ENCODE peak calls at places on chromosomes 1 and 21, in four cellular contexts. R, L, K and A are unnamed samples.

GRCh38 chr1:204716687-204717086 is 31.1 kb upstream of the LRRN2 start:
- DNase-seq in R (no peak), L (peak; percentile 10), K (no peak), A (no peak)

GRCh38 chr1:204920967-204921366 is 50.3 kb downstream of the NFASC start:
- DNase-seq in R (no peak), L (no peak), K (no peak), A (no peak)

GRCh38 chr21:16179732-16180131 is 449.9 kb downstream of the USP25 start:
- DNase-seq in R (no peak), L (no peak), K (no peak), A (no peak)

GRCh38 chr1:43935711-43936427 is 2.3 kb downstream of the ARTN start:
- DNase-seq in R (no peak), L (peak; percentile 69), K (no peak), A (no peak)

GRCh38 chr1:246219508-246220030 is 287.5 kb downstream of the SMYD3 start:
- DNase-seq in R (no peak), L (no peak), K (no peak), A (peak; percentile 44)

GRCh38 chr1:101977266-101977665 is 19.5 kb downstream of the OLFM3 start:
- DNase-seq in R (no peak), L (no peak), K (no peak), A (no peak)

GRCh38 chr1:9894115-9894514 is 16.0 kb downstream of the CTNNBIP1 start:
- DNase-seq in R (no peak), L (no peak), K (no peak), A (no peak)

GRCh38 chr1:189211742-189212141 is 1265.9 kb downstream of the BRINP3 start:
- DNase-seq in R (no peak), L (no peak), K (no peak), A (no peak)

GRCh38 chr1:23168079-23168461 is 586 bp downstream of the LUZP1 start:
- DNase-seq in R (no peak), L (no peak), K (no peak), A (no peak)

GRCh38 chr1:227959325-227959860 is 11.7 kb upstream of the WNT9A start:
- DNase-seq in R (no peak), L (no peak), K (no peak), A (no peak)

GRCh38 chr1:155127105-155127671 is 488 bp upstream of the EFNA1 start:
- DNase-seq in R (no peak), L (peak; percentile 63), K (no peak), A (no peak)

GRCh38 chr21:34635307-34635706 is 20.4 kb upstream of the RCAN1 start:
- DNase-seq in R (no peak), L (peak; percentile 77), K (no peak), A (no peak)

GRCh38 chr1:1032428-1032827 is 12.5 kb downstream of the AGRN start:
- DNase-seq in R (no peak), L (no peak), K (no peak), A (no peak)

GRCh38 chr1:28199328-28200233 is 23.1 kb upstream of the PTAFR start:
- DNase-seq in R (no peak), L (no peak), K (peak; percentile 99), A (no peak)

GRCh38 chr1:179867493-179868330 is 9.9 kb downstream of the TOR1AIP2 start:
- DNase-seq in R (no peak), L (peak; percentile 68), K (no peak), A (no peak)
- TF ChIP-seq ZNF274 in R (no peak), L (no peak), K (no peak), A (no peak)

DNA sequence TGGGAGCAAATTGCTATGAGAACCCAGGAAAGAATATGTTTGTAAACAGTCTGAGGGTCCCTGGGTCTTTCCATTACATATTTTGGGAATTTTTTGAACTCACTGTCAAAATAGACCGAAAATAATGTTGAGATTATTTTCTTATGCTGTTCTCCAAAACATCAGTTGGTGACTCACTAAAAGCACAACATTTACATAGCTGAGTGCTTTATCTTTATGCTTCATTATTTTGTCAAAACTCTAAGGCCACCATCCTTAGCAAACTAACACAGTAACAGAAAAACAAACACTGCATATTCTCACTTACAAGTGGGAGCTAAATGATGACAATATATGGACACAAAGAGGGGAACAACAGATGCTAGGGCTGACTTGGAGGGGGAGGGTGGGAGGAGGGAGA is 459.3 kb downstream of the ADGRL2 start:
- DNase-seq in R (no peak), L (no peak), K (no peak), A (no peak)
- TF ChIP-seq YY1 in R (no peak), L (no peak), K (no peak), A (no peak)

DNA sequence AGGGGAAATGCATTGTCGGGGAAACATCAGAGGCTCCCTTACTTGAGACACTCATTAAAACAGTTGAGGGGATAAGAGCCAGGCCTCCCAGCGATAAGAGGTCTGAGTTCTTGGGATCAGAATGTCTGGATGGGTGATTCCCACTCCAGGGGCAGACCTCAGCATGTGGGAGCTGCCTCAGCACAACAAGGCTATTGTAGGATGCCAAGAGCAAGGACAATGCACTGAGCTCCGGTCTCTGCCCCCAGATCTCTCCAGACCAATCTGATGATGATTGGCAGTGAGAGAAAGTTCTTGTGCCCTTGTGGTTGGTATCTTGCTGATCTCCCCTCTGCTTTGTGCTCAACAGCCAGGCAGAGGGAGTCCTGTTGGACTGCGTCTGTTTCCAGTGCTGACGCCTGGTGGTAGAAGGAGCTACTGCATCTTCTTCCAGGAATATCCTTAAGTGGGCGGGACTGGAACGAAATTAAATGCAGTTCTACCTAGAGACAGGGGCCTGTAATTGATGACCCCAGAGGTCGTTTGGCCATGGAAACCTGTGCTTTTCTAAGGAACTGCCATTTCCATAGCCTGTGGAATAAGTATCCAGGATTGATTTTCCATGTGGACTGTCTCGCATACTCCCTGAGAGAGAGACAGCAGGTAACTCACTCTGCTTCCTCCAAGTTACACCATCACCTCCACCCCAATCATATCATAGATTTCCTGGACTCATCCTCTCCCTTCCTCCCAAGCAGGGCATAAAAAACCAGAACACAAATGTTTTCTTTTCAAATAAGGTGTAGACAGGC is 6.7 kb upstream of the ACKR1 start:
- DNase-seq in R (peak; percentile 57), L (peak; percentile 89), K (no peak), A (peak; percentile 88)
- TF ChIP-seq ZNF274 in R (no peak), L (no peak), K (no peak), A (no peak)

DNA sequence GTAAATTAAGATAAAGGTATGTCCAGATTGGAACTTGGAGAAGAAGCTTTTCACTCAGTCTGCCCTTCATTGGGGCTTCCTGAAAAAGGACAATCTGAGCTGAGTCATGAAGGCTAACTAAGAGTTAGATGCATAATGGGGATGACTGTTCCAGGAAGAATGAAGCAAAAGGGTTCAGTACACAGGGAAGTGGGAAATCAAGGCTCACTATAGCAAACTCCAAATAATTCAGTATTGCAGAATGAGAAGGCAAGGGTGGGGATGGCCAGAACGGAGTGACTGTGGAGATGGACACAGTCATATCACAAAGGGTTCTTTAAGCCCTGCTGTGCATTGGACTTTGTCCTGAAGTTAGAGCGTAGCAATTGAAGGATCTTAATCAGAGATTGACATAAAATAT is 158.3 kb downstream of the FGGY start:
- DNase-seq in R (no peak), L (no peak), K (no peak), A (no peak)
- TF ChIP-seq YY1 in R (no peak), L (no peak), K (no peak), A (no peak)

GRCh38 chr1:65209005-65209885 is 61.2 kb downstream of the AK4 start:
- DNase-seq in R (peak; percentile 31), L (peak; percentile 42), K (no peak), A (peak; percentile 13)
- TF ChIP-seq ZNF274 in R (no peak), L (no peak), K (no peak), A (no peak)

GRCh38 chr1:25890249-25891034 is 14.9 kb upstream of the PAQR7 start:
- DNase-seq in R (peak; percentile 96), L (no peak), K (no peak), A (no peak)

GRCh38 chr1:25895365-25895990 is 10.7 kb downstream of the STMN1 start:
- DNase-seq in R (peak; percentile 73), L (peak; percentile 96), K (no peak), A (peak; percentile 96)

GRCh38 chr1:25891606-25892005 is 14.6 kb downstream of the STMN1 start:
- DNase-seq in R (no peak), L (no peak), K (no peak), A (no peak)

GRCh38 chr1:25896266-25896665 is 10.0 kb downstream of the STMN1 start:
- DNase-seq in R (no peak), L (no peak), K (no peak), A (no peak)

DNA sequence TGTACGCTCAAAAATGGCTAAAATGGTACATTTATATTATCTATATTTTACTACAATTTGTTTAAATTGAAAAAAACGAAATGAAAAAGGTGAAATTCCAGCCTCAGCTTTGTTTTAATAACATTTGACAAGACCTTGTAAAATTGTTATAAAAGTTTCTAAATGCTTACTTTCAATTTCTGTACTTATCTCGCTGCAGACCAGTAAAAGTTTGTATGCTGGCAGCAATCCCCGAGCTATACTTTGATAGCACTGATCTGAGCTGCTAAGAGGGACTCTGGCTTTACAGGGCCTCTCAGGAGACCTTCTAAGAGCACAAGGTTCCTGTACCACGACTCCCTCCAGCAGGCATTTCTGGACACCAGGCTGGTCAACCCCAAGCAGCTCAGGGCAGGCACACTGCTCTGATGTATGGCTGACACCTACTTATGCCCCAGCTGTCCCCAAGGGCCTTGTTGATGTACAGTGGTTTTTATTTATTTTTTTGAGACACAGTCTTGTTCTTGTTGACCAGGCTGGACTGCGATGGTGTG is 13.1 kb downstream of the STMN1 start:
- DNase-seq in R (no peak), L (no peak), K (no peak), A (no peak)
- TF ChIP-seq YY1 in R (no peak), L (no peak), K (no peak), A (no peak)

GRCh38 chr1:37752213-37752582 is 12.7 kb downstream of the EPHA10 start:
- DNase-seq in R (no peak), L (peak; percentile 48), K (no peak), A (no peak)

GRCh38 chr1:37755290-37755689 is 9.6 kb downstream of the EPHA10 start:
- DNase-seq in R (peak; percentile 6), L (no peak), K (no peak), A (no peak)

GRCh38 chr1:37755951-37756350 is 9.0 kb downstream of the EPHA10 start:
- DNase-seq in R (no peak), L (no peak), K (no peak), A (no peak)

GRCh38 chr1:37753473-37754321 is 11.2 kb downstream of the EPHA10 start:
- DNase-seq in R (no peak), L (peak; percentile 65), K (no peak), A (no peak)

GRCh38 chr1:37752583-37753471 is 12.1 kb downstream of the EPHA10 start:
- DNase-seq in R (peak; percentile 8), L (peak; percentile 73), K (no peak), A (peak; percentile 35)
- TF ChIP-seq ZNF274 in R (no peak), L (no peak), K (no peak), A (no peak)